ENCODE peak calls at places on chromosomes 7 and 10, in four cellular contexts. A is A549, P is IMR-90, L is HepG2. M is an unnamed sample.

GRCh38 chr7:47255441-47255840 is 326.5 kb downstream of the TNS3 start:
- DNase-seq in L (no peak), P (peak), A (no peak), M (no peak)

GRCh38 chr10:94216201-94216600 is 146.5 kb downstream of the NOC3L start:
- DNase-seq in A (no peak), L (no peak), P (no peak), M (no peak)

GRCh38 chr10:88165849-88166271 is 302.4 kb downstream of the PTEN start:
- DNase-seq in A (no peak), P (peak), L (no peak), M (no peak)

GRCh38 chr10:110530131-110530831 is 32.6 kb downstream of the DUSP5 start:
- DNase-seq in A (peak), L (peak), P (no peak), M (no peak)

GRCh38 chr10:117217196-117217761 is 20.0 kb downstream of the KCNK18 start:
- DNase-seq in L (no peak), P (no peak), A (peak), M (no peak)

GRCh38 chr10:63553031-63553430 is 31.8 kb downstream of the REEP3 start:
- DNase-seq in A (no peak), L (no peak), P (peak), M (no peak)

GRCh38 chr10:74081192-74081803 is 69.3 kb downstream of the AP3M1 start:
- DNase-seq in L (peak), A (peak), P (peak), M (peak)

GRCh38 chr7:6258440-6259182 is 13.8 kb downstream of the CYTH3 start:
- DNase-seq in A (no peak), P (peak), L (no peak), M (no peak)

GRCh38 chr7:69172357-69173098 is 425.7 kb upstream of the AUTS2 start:
- DNase-seq in P (no peak), L (no peak), A (no peak), M (no peak)

GRCh38 chr7:112160771-112161150 is 45.4 kb downstream of the DOCK4 start:
- DNase-seq in A (no peak), P (no peak), L (peak), M (no peak)

GRCh38 chr10:97532935-97533671 is 34.4 kb downstream of the UBTD1 start:
- DNase-seq in L (no peak), P (peak), A (peak), M (no peak)

GRCh38 chr10:86203162-86203905 is 163.3 kb downstream of the GRID1 start:
- DNase-seq in P (peak), A (no peak), L (peak), M (no peak)

GRCh38 chr7:29588900-29589696 is 25.5 kb downstream of the PRR15 start:
- DNase-seq in P (peak), A (peak), L (peak), M (peak)

GRCh38 chr7:108014200-108014599 is 11.2 kb upstream of the LAMB1 start:
- DNase-seq in A (no peak), P (peak), L (no peak), M (no peak)

GRCh38 chr10:16408379-16408778 is 28.4 kb upstream of the PTER start:
- DNase-seq in L (no peak), A (no peak), P (no peak), M (no peak)

GRCh38 chr7:158392251-158392650 is 195.4 kb downstream of the PTPRN2 start:
- DNase-seq in L (no peak), P (no peak), A (no peak), M (no peak)

GRCh38 chr10:109934958-109935793 is 11.9 kb upstream of the XPNPEP1 start:
- DNase-seq in L (no peak), P (peak), A (no peak), M (no peak)

GRCh38 chr10:124568858-124569622 is 107.4 kb downstream of the LHPP start:
- DNase-seq in L (no peak), A (no peak), P (no peak), M (no peak)

GRCh38 chr10:97543025-97543546 is 29.5 kb upstream of the ANKRD2 start:
- DNase-seq in P (peak), A (peak), L (peak), M (peak)

GRCh38 chr7:141057788-141058187 is 16.1 kb upstream of the TMEM178B start:
- DNase-seq in L (no peak), A (no peak), P (no peak), M (no peak)

GRCh38 chr10:52940921-52941320 is 168.3 kb upstream of the MBL2 start:
- DNase-seq in L (no peak), A (no peak), P (no peak), M (peak)

GRCh38 chr7:101625076-101625914 is 3.8 kb downstream of the MYL10 start:
- DNase-seq in L (no peak), A (no peak), P (peak), M (no peak)

GRCh38 chr7:40569326-40569725 is 434.5 kb downstream of the SUGCT start:
- DNase-seq in L (no peak), A (no peak), P (no peak), M (no peak)

GRCh38 chr10:126012485-126012884 is 116.1 kb downstream of the FANK1 start:
- DNase-seq in L (no peak), P (peak), A (no peak), M (no peak)

GRCh38 chr7:40223451-40224112 is 88.8 kb downstream of the SUGCT start:
- DNase-seq in L (no peak), P (no peak), A (no peak), M (no peak)

GRCh38 chr10:22900841-22901601 is 26.8 kb upstream of the ARMC3 start:
- DNase-seq in L (no peak), A (no peak), P (no peak), M (no peak)

GRCh38 chr10:108582387-108582786 is 1340.9 kb downstream of the XPNPEP1 start:
- DNase-seq in P (no peak), L (no peak), A (no peak), M (no peak)

GRCh38 chr10:3248526-3249255 is 76.1 kb upstream of the PITRM1 start:
- DNase-seq in P (peak), A (peak), L (no peak), M (peak)

GRCh38 chr10:80599424-80599847 is 61.7 kb downstream of the SH2D4B start:
- DNase-seq in L (peak), P (peak), A (peak), M (peak)

GRCh38 chr10:31935678-31936077 is 7.0 kb upstream of the ARHGAP12 start:
- DNase-seq in A (no peak), L (no peak), P (no peak), M (no peak)

GRCh38 chr10:78035933-78036583 is 2.4 kb downstream of the RPS24 start:
- DNase-seq in L (no peak), P (no peak), A (no peak), M (no peak)
- TF ChIP-seq MAZ in L (no peak), P (no peak), A (no peak), M (no peak)

GRCh38 chr10:7264313-7264741 is 146.5 kb downstream of the SFMBT2 start:
- DNase-seq in A (peak), P (peak), L (no peak), M (no peak)

GRCh38 chr10:7260912-7261700 is 149.7 kb downstream of the SFMBT2 start:
- DNase-seq in L (no peak), P (peak), A (no peak), M (no peak)

GRCh38 chr10:7260412-7260900 is 150.4 kb downstream of the SFMBT2 start:
- DNase-seq in P (peak), A (peak), L (peak), M (peak)

GRCh38 chr10:7258948-7259523 is 151.8 kb downstream of the SFMBT2 start:
- DNase-seq in A (no peak), L (no peak), P (no peak), M (no peak)
- TF ChIP-seq MAZ in A (no peak), L (no peak), P (no peak), M (no peak)

DNA sequence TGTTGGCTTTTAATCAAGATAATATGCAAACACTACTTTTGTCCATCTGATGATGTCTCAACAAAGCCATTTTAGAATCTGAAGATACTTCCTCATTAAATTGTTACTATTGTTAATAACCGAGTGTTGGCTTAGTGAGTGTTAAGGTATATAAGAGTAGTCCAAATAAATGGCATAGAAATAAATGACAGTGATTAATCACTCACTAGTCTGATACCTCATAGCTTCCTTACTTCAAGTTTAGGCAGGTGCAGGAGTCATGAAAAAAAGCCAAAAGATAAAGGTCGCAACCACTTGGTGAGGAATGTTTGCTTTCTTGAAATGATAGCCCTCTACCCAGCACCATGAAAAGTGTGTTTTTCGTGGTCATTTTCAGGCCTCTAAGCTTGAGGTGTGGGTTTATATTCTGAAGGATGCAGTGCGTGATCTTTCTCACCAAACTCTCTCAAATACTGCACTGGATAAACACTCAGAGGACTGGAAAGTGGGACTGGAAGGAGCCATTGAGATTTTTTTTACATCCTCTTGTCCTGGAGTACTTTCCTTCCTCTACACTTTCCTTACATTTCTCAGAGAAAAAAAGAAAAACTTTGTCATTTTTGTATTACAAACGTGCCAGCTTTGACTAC is 138.1 kb downstream of the KIAA1217 start:
- DNase-seq in L (no peak), A (no peak), P (no peak), M (no peak)
- TF ChIP-seq MAZ in L (no peak), A (no peak), P (no peak), M (no peak)

GRCh38 chr7:45917658-45918057 is 3.4 kb downstream of the IGFBP3 start:
- DNase-seq in A (peak), L (peak), P (peak), M (peak)
- TF ChIP-seq MAZ in A (no peak), L (no peak), P (no peak), M (no peak)

M was measured in K562.